ENCODE peak calls at places on chromosomes 4 and X, in seven cellular contexts. W is coronary artery; Y is stimulated activated CD8-positive, alpha-beta memory T cell treated with anti-CD3 and anti-CD28 coated beads, Interleukin-7, amount 100 ng/mL, for 1 hour; M is spleen; N is GM04503; B is NCI-H1092; O is ACHN. D is an unnamed sample.

GRCh38 chrX:63013549-63013948 is 337.6 kb downstream of the SPIN4 start:
- DNase-seq in W (no peak), Y (no peak), M (no peak), N (no peak), B (no peak), O (no peak), D (no peak)

GRCh38 chrX:72330131-72330530 is 24.4 kb upstream of the CITED1 start:
- DNase-seq in W (no peak), Y (no peak), M (no peak), N (no peak), B (no peak), O (no peak), D (no peak)

GRCh38 chr4:148573284-148573683 is 131.1 kb upstream of the NR3C2 start:
- DNase-seq in W (no peak), Y (no peak), M (no peak), N (no peak), B (no peak), O (no peak), D (no peak)

GRCh38 chrX:9729161-9729885 is 36.3 kb downstream of the GPR143 start:
- DNase-seq in W (no peak), Y (no peak), M (no peak), N (no peak), B (no peak), O (no peak), D (no peak)

GRCh38 chr4:88162636-88163035 is 4.2 kb upstream of the ABCG2 start:
- DNase-seq in W (no peak), Y (no peak), M (no peak), N (no peak), B (no peak), O (no peak), D (peak; percentile 76)

GRCh38 chr4:156242390-156242789 is 288.7 kb upstream of the CTSO start:
- DNase-seq in W (no peak), Y (no peak), M (no peak), N (no peak), B (no peak), O (no peak), D (no peak)

GRCh38 chrX:136999021-136999420 is 34.8 kb downstream of the GPR101 start:
- DNase-seq in W (no peak), Y (no peak), M (no peak), N (no peak), B (no peak), O (no peak), D (no peak)

GRCh38 chr4:159097144-159097543 is 5.7 kb upstream of the RAPGEF2 start:
- DNase-seq in W (no peak), Y (no peak), M (no peak), N (no peak), B (no peak), O (no peak), D (no peak)

GRCh38 chr4:158446106-158446505 is 75.6 kb upstream of the RXFP1 start:
- DNase-seq in W (no peak), Y (no peak), M (no peak), N (peak; percentile 66), B (no peak), O (no peak), D (no peak)

GRCh38 chr4:86011117-86011516 is 348.7 kb downstream of the MAPK10 start:
- DNase-seq in W (no peak), Y (no peak), M (no peak), N (peak; percentile 96), B (no peak), O (no peak), D (no peak)

GRCh38 chr4:168028568-168028967 is 63.8 kb upstream of the ANXA10 start:
- DNase-seq in W (no peak), Y (no peak), M (no peak), N (no peak), B (no peak), O (peak; percentile 28), D (no peak)